ENCODE peak calls at places on chromosomes 16 and 17, in eight cellular contexts. One of them, this sample, is unnamed.

GRCh38 chr16:20300312-20301097 is 26.8 kb downstream of the GP2 start:
- ATAC-seq in pancreas: peak; percentile 29
- ATAC-seq in activated CD8-positive, alpha-beta T cell treated with anti-CD3 and anti-CD28 coated beads for 36 hours: no peak
- ATAC-seq in left lung: peak; percentile 92
- ATAC-seq in T-helper 17 cell: peak; percentile 42
- ATAC-seq in foreskin keratinocyte: peak; percentile 74
- ATAC-seq in A549: peak; percentile 91
- ATAC-seq in activated T-cell treated with anti-CD3 and anti-CD28 coated beads, Interleukin-2, amount 50 U/mL, for 4 hours: peak; percentile 25
- ATAC-seq in this sample: peak; percentile 88

GRCh38 chr17:73782231-73782630 is 138.0 kb upstream of the SDK2 start:
- ATAC-seq in pancreas: no peak
- ATAC-seq in activated CD8-positive, alpha-beta T cell treated with anti-CD3 and anti-CD28 coated beads for 36 hours: no peak
- ATAC-seq in left lung: no peak
- ATAC-seq in T-helper 17 cell: no peak
- ATAC-seq in foreskin keratinocyte: no peak
- ATAC-seq in A549: no peak
- ATAC-seq in activated T-cell treated with anti-CD3 and anti-CD28 coated beads, Interleukin-2, amount 50 U/mL, for 4 hours: no peak
- ATAC-seq in this sample: no peak

GRCh38 chr17:40598021-40598927 is 33.0 kb upstream of the CCR7 start:
- ATAC-seq in pancreas: no peak
- ATAC-seq in activated CD8-positive, alpha-beta T cell treated with anti-CD3 and anti-CD28 coated beads for 36 hours: no peak
- ATAC-seq in left lung: no peak
- ATAC-seq in T-helper 17 cell: no peak
- ATAC-seq in foreskin keratinocyte: no peak
- ATAC-seq in A549: no peak
- ATAC-seq in activated T-cell treated with anti-CD3 and anti-CD28 coated beads, Interleukin-2, amount 50 U/mL, for 4 hours: no peak
- ATAC-seq in this sample: no peak

GRCh38 chr17:19401321-19402010 is 9.6 kb upstream of the RNF112 start:
- ATAC-seq in pancreas: no peak
- ATAC-seq in activated CD8-positive, alpha-beta T cell treated with anti-CD3 and anti-CD28 coated beads for 36 hours: no peak
- ATAC-seq in left lung: no peak
- ATAC-seq in T-helper 17 cell: no peak
- ATAC-seq in foreskin keratinocyte: no peak
- ATAC-seq in A549: no peak
- ATAC-seq in activated T-cell treated with anti-CD3 and anti-CD28 coated beads, Interleukin-2, amount 50 U/mL, for 4 hours: no peak
- ATAC-seq in this sample: peak; percentile 52

GRCh38 chr16:87496101-87496801 is 3.4 kb upstream of the ZCCHC14 start:
- ATAC-seq in pancreas: no peak
- ATAC-seq in activated CD8-positive, alpha-beta T cell treated with anti-CD3 and anti-CD28 coated beads for 36 hours: peak; percentile 26
- ATAC-seq in left lung: no peak
- ATAC-seq in T-helper 17 cell: peak; percentile 18
- ATAC-seq in foreskin keratinocyte: no peak
- ATAC-seq in A549: no peak
- ATAC-seq in activated T-cell treated with anti-CD3 and anti-CD28 coated beads, Interleukin-2, amount 50 U/mL, for 4 hours: peak; percentile 8
- ATAC-seq in this sample: no peak

GRCh38 chr16:88461291-88462269 is 8.5 kb downstream of the ZFPM1 start:
- ATAC-seq in pancreas: peak; percentile 35
- ATAC-seq in activated CD8-positive, alpha-beta T cell treated with anti-CD3 and anti-CD28 coated beads for 36 hours: no peak
- ATAC-seq in left lung: peak; percentile 57
- ATAC-seq in T-helper 17 cell: no peak
- ATAC-seq in foreskin keratinocyte: no peak
- ATAC-seq in A549: no peak
- ATAC-seq in activated T-cell treated with anti-CD3 and anti-CD28 coated beads, Interleukin-2, amount 50 U/mL, for 4 hours: no peak
- ATAC-seq in this sample: no peak

GRCh38 chr16:28930652-28931051 is 1.1 kb upstream of the CD19 start:
- ATAC-seq in pancreas: no peak
- ATAC-seq in activated CD8-positive, alpha-beta T cell treated with anti-CD3 and anti-CD28 coated beads for 36 hours: peak; percentile 64
- ATAC-seq in left lung: no peak
- ATAC-seq in T-helper 17 cell: peak; percentile 57
- ATAC-seq in foreskin keratinocyte: no peak
- ATAC-seq in A549: no peak
- ATAC-seq in activated T-cell treated with anti-CD3 and anti-CD28 coated beads, Interleukin-2, amount 50 U/mL, for 4 hours: no peak
- ATAC-seq in this sample: no peak

GRCh38 chr17:56762988-56763387 is 70.7 kb downstream of the C17orf67 start:
- ATAC-seq in pancreas: no peak
- ATAC-seq in activated CD8-positive, alpha-beta T cell treated with anti-CD3 and anti-CD28 coated beads for 36 hours: peak; percentile 88
- ATAC-seq in left lung: no peak
- ATAC-seq in T-helper 17 cell: no peak
- ATAC-seq in foreskin keratinocyte: no peak
- ATAC-seq in A549: no peak
- ATAC-seq in activated T-cell treated with anti-CD3 and anti-CD28 coated beads, Interleukin-2, amount 50 U/mL, for 4 hours: peak; percentile 86
- ATAC-seq in this sample: no peak

GRCh38 chr17:77106874-77107358 is 33.9 kb upstream of the SEC14L1 start:
- ATAC-seq in pancreas: no peak
- ATAC-seq in activated CD8-positive, alpha-beta T cell treated with anti-CD3 and anti-CD28 coated beads for 36 hours: peak; percentile 38
- ATAC-seq in left lung: no peak
- ATAC-seq in T-helper 17 cell: peak; percentile 62
- ATAC-seq in foreskin keratinocyte: no peak
- ATAC-seq in A549: no peak
- ATAC-seq in activated T-cell treated with anti-CD3 and anti-CD28 coated beads, Interleukin-2, amount 50 U/mL, for 4 hours: peak; percentile 35
- ATAC-seq in this sample: no peak

GRCh38 chr16:56244612-56245011 is 53.3 kb downstream of the GNAO1 start:
- ATAC-seq in pancreas: no peak
- ATAC-seq in activated CD8-positive, alpha-beta T cell treated with anti-CD3 and anti-CD28 coated beads for 36 hours: no peak
- ATAC-seq in left lung: no peak
- ATAC-seq in T-helper 17 cell: no peak
- ATAC-seq in foreskin keratinocyte: no peak
- ATAC-seq in A549: no peak
- ATAC-seq in activated T-cell treated with anti-CD3 and anti-CD28 coated beads, Interleukin-2, amount 50 U/mL, for 4 hours: no peak
- ATAC-seq in this sample: no peak

GRCh38 chr16:89117239-89117974 is 23.8 kb downstream of the ACSF3 start:
- ATAC-seq in pancreas: no peak
- ATAC-seq in activated CD8-positive, alpha-beta T cell treated with anti-CD3 and anti-CD28 coated beads for 36 hours: no peak
- ATAC-seq in left lung: no peak
- ATAC-seq in T-helper 17 cell: no peak
- ATAC-seq in foreskin keratinocyte: no peak
- ATAC-seq in A549: no peak
- ATAC-seq in activated T-cell treated with anti-CD3 and anti-CD28 coated beads, Interleukin-2, amount 50 U/mL, for 4 hours: no peak
- ATAC-seq in this sample: no peak

This sample was measured in SK-N-SH treated with all-trans-retinoic acid at 6 μM for 48 hours.